ENCODE peak calls at places on chromosomes 7 and 10, in six cellular contexts. Q is psoas muscle; R is upper lobe of right lung; N is CD8-positive, alpha-beta T cell; P is heart left ventricle; I is HepG2. O is an unnamed sample. For H3K4me1, the result is how much of the 10 kb centered on the place peaks cover.

GRCh38 chr7:81499262-81500116 is 270.4 kb downstream of the HGF start:
- DNase-seq in I (peak), R (no peak), N (no peak), Q (no peak), P (no peak), O (no peak)

GRCh38 chr10:12238821-12239220 is 42.8 kb downstream of the CDC123 start:
- DNase-seq in N (no peak), P (no peak), Q (no peak), I (peak), R (no peak), O (no peak)

GRCh38 chr7:148234715-148235114 is 355.9 kb upstream of the C7orf33 start:
- DNase-seq in Q (no peak), N (no peak), R (no peak), I (no peak), P (no peak), O (no peak)

GRCh38 chr10:92773776-92774175 is 74.5 kb upstream of the EXOC6 start:
- DNase-seq in N (no peak), R (no peak), Q (no peak), P (no peak), I (no peak), O (no peak)

GRCh38 chr10:122034149-122034756 is 45.3 kb downstream of the TACC2 start:
- DNase-seq in Q (no peak), N (no peak), P (no peak), I (no peak), R (peak), O (no peak)

GRCh38 chr10:110553905-110554304 is 13.6 kb upstream of the SMC3 start:
- DNase-seq in N (no peak), P (no peak), R (no peak), I (no peak), Q (no peak), O (no peak)

GRCh38 chr7:19815546-19815945 is 42.1 kb upstream of the TMEM196 start:
- DNase-seq in P (no peak), R (no peak), Q (no peak), I (no peak), N (no peak), O (no peak)

GRCh38 chr10:60480865-60481563 is 91.3 kb upstream of the ANK3 start:
- DNase-seq in R (no peak), N (no peak), Q (no peak), P (no peak), I (no peak), O (no peak)

GRCh38 chr10:32379314-32379949 is 32.5 kb upstream of the EPC1 start:
- DNase-seq in R (no peak), I (peak), Q (no peak), N (no peak), P (no peak), O (no peak)

GRCh38 chr10:106384541-106384940 is 780.0 kb downstream of the SORCS1 start:
- DNase-seq in P (no peak), N (no peak), I (no peak), R (no peak), Q (no peak), O (no peak)

GRCh38 chr7:23529262-23529859 is 2.4 kb downstream of the TRA2A start:
- DNase-seq in Q (no peak), I (no peak), N (no peak), P (no peak), R (no peak), O (no peak)

GRCh38 chr10:20598590-20598989 is 298.5 kb downstream of the NEBL start:
- DNase-seq in Q (peak), P (peak), R (no peak), I (no peak), N (no peak), O (peak)

GRCh38 chr10:9010093-9010492 is 955.6 kb downstream of the GATA3 start:
- DNase-seq in Q (no peak), R (no peak), N (no peak), I (no peak), P (no peak), O (no peak)

GRCh38 chr10:109429956-109430760 is 493.2 kb downstream of the XPNPEP1 start:
- DNase-seq in N (no peak), R (no peak), Q (no peak), I (no peak), P (no peak), O (no peak)

DNA sequence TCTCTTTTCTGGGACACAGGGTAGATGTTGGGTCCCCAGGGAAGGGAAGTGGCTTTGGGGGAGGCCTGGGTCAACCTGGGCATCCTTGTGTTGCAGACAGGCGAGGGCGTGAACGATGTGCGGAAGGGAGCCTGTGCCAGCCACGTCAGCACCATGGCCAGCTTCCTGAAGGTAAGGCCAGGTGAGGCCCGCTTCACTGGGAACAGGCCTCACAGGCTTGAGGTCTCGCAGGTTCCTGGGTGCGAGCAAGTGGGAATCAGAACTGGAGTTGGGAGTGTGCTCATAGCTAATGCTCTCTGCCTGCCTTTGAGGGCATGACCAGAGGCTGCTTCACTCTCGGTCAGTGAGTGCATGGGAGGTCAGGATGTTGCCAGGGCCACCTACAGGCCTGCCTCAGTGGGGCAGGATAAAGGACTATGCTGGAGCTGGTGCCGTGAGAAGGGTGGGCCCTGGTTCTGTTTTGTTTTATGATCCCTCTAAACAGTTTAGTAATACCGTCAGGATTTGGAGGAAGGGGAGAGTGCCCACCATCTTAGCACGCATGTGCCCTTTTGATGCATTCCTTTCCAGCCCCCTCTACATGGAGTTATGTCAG is 8.4 kb downstream of the DBNL start:
- DNase-seq in I (no peak), P (no peak), R (peak), Q (peak), N (no peak), O (no peak)
- H3K4me1 ChIP-seq in I (under half), P (under half), R (under half), Q (under half), N (half or more), O (under half)

GRCh38 chr7:102415685-102416225 is 17.6 kb upstream of the ORAI2 start:
- DNase-seq in R (no peak), Q (no peak), N (no peak), P (no peak), I (no peak), O (no peak)

GRCh38 chr7:102418603-102419002 is 14.8 kb upstream of the ORAI2 start:
- DNase-seq in I (no peak), R (no peak), P (no peak), Q (no peak), N (no peak), O (no peak)

GRCh38 chr7:102416406-102416805 is 17.0 kb upstream of the ORAI2 start:
- DNase-seq in N (no peak), Q (no peak), R (no peak), P (no peak), I (no peak), O (no peak)

GRCh38 chr7:102413611-102414010 is 17.4 kb downstream of the PRKRIP1 start:
- DNase-seq in Q (no peak), I (no peak), P (no peak), N (no peak), R (no peak), O (no peak)

GRCh38 chr7:102417105-102417504 is 16.3 kb upstream of the ORAI2 start:
- DNase-seq in Q (no peak), R (no peak), N (no peak), I (no peak), P (no peak), O (no peak)
- H3K4me3 ChIP-seq in Q (no peak), R (no peak), N (no peak), I (no peak), P (no peak), O (no peak)

GRCh38 chr7:92763636-92764423 is 72.5 kb downstream of the CDK6 start:
- DNase-seq in I (peak), N (no peak), Q (no peak), R (no peak), P (no peak), O (no peak)

GRCh38 chr7:92754756-92755581 is 81.4 kb downstream of the CDK6 start:
- DNase-seq in N (no peak), Q (no peak), R (no peak), I (no peak), P (peak), O (no peak)

GRCh38 chr7:92762853-92763252 is 73.5 kb downstream of the CDK6 start:
- DNase-seq in Q (no peak), N (no peak), P (no peak), I (no peak), R (no peak), O (no peak)

GRCh38 chr7:92761391-92762098 is 74.8 kb downstream of the CDK6 start:
- DNase-seq in N (no peak), P (no peak), Q (no peak), I (no peak), R (no peak), O (no peak)

GRCh38 chr7:92758796-92759431 is 77.5 kb downstream of the CDK6 start:
- DNase-seq in Q (no peak), N (no peak), R (no peak), P (no peak), I (no peak), O (no peak)
- H3K4me1 ChIP-seq in Q (under half), N (under half), R (under half), P (under half), I (under half), O (under half)

DNA sequence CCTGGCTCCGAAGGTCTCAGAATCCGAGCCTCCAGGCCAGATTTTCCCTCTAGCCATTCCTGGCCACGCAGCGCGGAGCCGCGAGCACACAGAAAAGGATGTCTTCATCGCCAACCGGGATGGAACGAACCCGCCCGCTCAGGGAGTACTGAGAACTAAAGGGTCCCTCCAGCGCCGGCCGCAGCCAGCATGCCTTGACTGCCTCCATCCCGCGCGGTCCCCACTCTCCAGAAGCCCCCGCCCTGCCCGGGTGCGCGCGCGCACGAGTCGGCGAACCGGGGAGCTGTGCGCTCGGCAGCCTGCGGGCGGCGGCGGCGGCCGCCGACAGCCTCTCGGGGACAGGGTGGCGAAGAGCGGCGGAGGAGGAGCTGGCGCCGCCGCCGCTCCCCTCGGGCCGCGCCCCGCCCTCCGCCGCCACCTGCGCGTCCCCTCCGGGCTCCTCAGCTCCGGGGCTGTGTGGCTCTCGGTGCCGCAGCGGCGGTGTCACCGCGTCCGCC is 640 bp upstream of the GALNT17 start:
- DNase-seq in Q (no peak), R (peak), N (no peak), I (no peak), P (peak), O (no peak)
- H3K4me3 ChIP-seq in Q (peak), R (peak), N (no peak), I (no peak), P (peak), O (peak)

GRCh38 chr7:88462799-88463198 is 156.1 kb upstream of the STEAP4 start:
- DNase-seq in N (no peak), R (no peak), P (no peak), I (no peak), Q (no peak), O (no peak)
- H3K4me1 ChIP-seq in N (under half), R (under half), P (under half), I (under half), Q (under half), O (under half)

GRCh38 chr7:151139071-151139521 is 28.4 kb downstream of the GBX1 start:
- DNase-seq in N (no peak), R (peak), Q (peak), P (no peak), I (no peak), O (no peak)
- H3K4me3 ChIP-seq in N (no peak), R (no peak), Q (no peak), P (no peak), I (no peak), O (no peak)

GRCh38 chr10:102616071-102616770 is 28.1 kb upstream of the TRIM8 start:
- DNase-seq in N (no peak), I (no peak), R (no peak), Q (peak), P (peak), O (peak)

GRCh38 chr10:102613761-102614160 is 30.5 kb upstream of the TRIM8 start:
- DNase-seq in Q (peak), P (peak), R (no peak), I (no peak), N (no peak), O (no peak)

GRCh38 chr10:102614888-102615287 is 29.4 kb upstream of the TRIM8 start:
- DNase-seq in I (no peak), R (no peak), Q (no peak), P (no peak), N (no peak), O (no peak)

GRCh38 chr10:102617041-102617440 is 27.2 kb upstream of the TRIM8 start:
- DNase-seq in P (peak), Q (no peak), I (no peak), R (no peak), N (no peak), O (no peak)

GRCh38 chr10:102615361-102615760 is 28.9 kb upstream of the TRIM8 start:
- DNase-seq in P (no peak), Q (peak), I (no peak), R (no peak), N (no peak), O (no peak)
- H3K4me1 ChIP-seq in P (half or more), Q (half or more), I (under half), R (under half), N (under half), O (half or more)

GRCh38 chr10:69803809-69804208 is 2.1 kb downstream of the COL13A1 start:
- DNase-seq in R (no peak), I (no peak), Q (no peak), N (no peak), P (no peak), O (no peak)
- H3K4me3 ChIP-seq in R (peak), I (no peak), Q (peak), N (no peak), P (no peak), O (no peak)

GRCh38 chr7:542131-542934 is 22.7 kb upstream of the PDGFA start:
- DNase-seq in N (no peak), I (no peak), R (no peak), Q (no peak), P (no peak), O (no peak)
- H3K4me1 ChIP-seq in N (under half), I (half or more), R (under half), Q (under half), P (under half), O (under half)

GRCh38 chr10:23173549-23174074 is 18.5 kb upstream of the PTF1A start:
- DNase-seq in R (no peak), Q (no peak), P (no peak), N (no peak), I (no peak), O (no peak)

GRCh38 chr10:23172429-23172828 is 19.7 kb upstream of the PTF1A start:
- DNase-seq in R (no peak), P (no peak), Q (no peak), N (no peak), I (no peak), O (no peak)

GRCh38 chr10:23172846-23173548 is 19.1 kb upstream of the PTF1A start:
- DNase-seq in I (no peak), P (no peak), R (no peak), Q (no peak), N (no peak), O (no peak)

GRCh38 chr10:23174075-23174973 is 17.8 kb upstream of the PTF1A start:
- DNase-seq in Q (no peak), P (no peak), I (no peak), R (no peak), N (no peak), O (no peak)

GRCh38 chr10:23174974-23175512 is 17.1 kb upstream of the PTF1A start:
- DNase-seq in Q (no peak), I (no peak), R (no peak), N (no peak), P (no peak), O (no peak)
- H3K4me3 ChIP-seq in Q (no peak), I (no peak), R (no peak), N (no peak), P (no peak), O (no peak)